ENCODE peak calls at places on chromosomes 5 and 9, in six cellular contexts. U is fibroblast of lung, L is IMR-90, W is neuronal stem cell, O is mesenchymal stem cell, V is SK-N-SH. K is an unnamed sample. For H3K4me1, the result is how much of the 10 kb centered on the place peaks cover.

GRCh38 chr5:83354958-83355357 is 116.6 kb upstream of the VCAN start:
- DNase-seq in W (no peak), O (no peak), V (no peak), U (no peak), L (no peak), K (no peak)

GRCh38 chr5:78633710-78634109 is 14.9 kb downstream of the LHFPL2 start:
- DNase-seq in W (no peak), O (peak), U (peak), L (peak), V (no peak), K (no peak)

GRCh38 chr5:90054612-90055011 is 354.9 kb downstream of the CETN3 start:
- DNase-seq in V (no peak), L (no peak), O (peak), W (no peak), U (no peak), K (no peak)

GRCh38 chr9:34384368-34385165 is 7.9 kb upstream of the MYORG start:
- DNase-seq in V (no peak), U (no peak), O (no peak), W (no peak), L (no peak), K (no peak)

GRCh38 chr9:90024823-90025222 is 420.0 kb downstream of the GADD45G start:
- DNase-seq in L (no peak), O (no peak), V (no peak), W (no peak), U (no peak), K (no peak)

GRCh38 chr9:81529556-81530193 is 159.7 kb downstream of the TLE1 start:
- DNase-seq in O (peak), U (peak), L (peak), V (no peak), W (no peak), K (peak)

GRCh38 chr5:80781356-80781755 is 126.6 kb upstream of the DHFR start:
- DNase-seq in O (peak), W (no peak), L (peak), U (peak), V (no peak), K (peak)

GRCh38 chr5:176716320-176716719 is 69.0 kb downstream of the TSPAN17 start:
- DNase-seq in O (peak), V (peak), W (no peak), L (peak), U (peak), K (peak)

GRCh38 chr5:115586525-115587146 is 15.6 kb downstream of the TICAM2 start:
- DNase-seq in U (peak), V (peak), W (no peak), O (peak), L (peak), K (no peak)

GRCh38 chr5:62030326-62030725 is 275.7 kb upstream of the KIF2A start:
- DNase-seq in V (no peak), U (no peak), W (no peak), O (no peak), L (no peak), K (no peak)

GRCh38 chr5:137091473-137091872 is 407.7 kb downstream of the SPOCK1 start:
- DNase-seq in U (no peak), L (no peak), V (no peak), O (no peak), W (no peak), K (no peak)

GRCh38 chr5:9898319-9898718 is 268.2 kb upstream of the TAS2R1 start:
- DNase-seq in V (peak), O (peak), L (peak), W (peak), U (peak), K (no peak)

GRCh38 chr5:150000990-150001659 is 586 bp downstream of the HMGXB3 start:
- DNase-seq in U (peak), W (peak), O (peak), L (peak), V (peak), K (no peak)

GRCh38 chr5:109455598-109456096 is 45.9 kb upstream of the PJA2 start:
- DNase-seq in U (peak), O (peak), V (peak), W (no peak), L (peak), K (peak)

GRCh38 chr9:93086445-93087224 is 9.4 kb upstream of the CARD19 start:
- DNase-seq in V (no peak), U (no peak), W (no peak), L (no peak), O (no peak), K (no peak)

GRCh38 chr5:142475102-142475501 is 150.3 kb upstream of the SPRY4 start:
- DNase-seq in L (no peak), O (no peak), U (no peak), W (no peak), V (no peak), K (peak)

GRCh38 chr5:20555034-20555433 is 567.0 kb upstream of the CDH18 start:
- DNase-seq in W (no peak), O (no peak), U (no peak), V (no peak), L (no peak), K (no peak)
- H3K27ac ChIP-seq in W (no peak), O (no peak), U (no peak), V (no peak), L (no peak), K (no peak)

GRCh38 chr9:121700165-121700830 is 48.9 kb downstream of the DAB2IP start:
- DNase-seq in O (peak), L (peak), U (peak), W (peak), V (peak), K (peak)
- H3K9ac ChIP-seq in O (peak), L (peak), U (peak), W (peak), V (peak), K (peak)

GRCh38 chr5:35920890-35921289 is 17.5 kb downstream of the CAPSL start:
- DNase-seq in W (no peak), V (peak), L (no peak), U (no peak), O (peak), K (no peak)

GRCh38 chr5:35922468-35922867 is 16.0 kb downstream of the CAPSL start:
- DNase-seq in O (no peak), W (no peak), U (no peak), L (no peak), V (no peak), K (no peak)

GRCh38 chr5:35919191-35919590 is 19.2 kb downstream of the CAPSL start:
- DNase-seq in W (no peak), U (peak), O (peak), L (peak), V (no peak), K (peak)

GRCh38 chr5:35924122-35924949 is 14.1 kb downstream of the CAPSL start:
- DNase-seq in O (peak), V (no peak), L (peak), W (no peak), U (peak), K (no peak)

GRCh38 chr5:35921930-35922329 is 16.5 kb downstream of the CAPSL start:
- DNase-seq in W (no peak), O (no peak), L (no peak), U (no peak), V (no peak), K (no peak)
- H3K4me1 ChIP-seq in W (under half), O (under half), L (under half), U (under half), V (under half), K (under half)

GRCh38 chr5:12615141-12615820 is 711.0 kb upstream of the CTNND2 start:
- DNase-seq in O (no peak), W (no peak), V (no peak), U (no peak), L (no peak), K (no peak)
- H3K27ac ChIP-seq in O (no peak), W (no peak), V (no peak), U (no peak), L (no peak), K (no peak)

DNA sequence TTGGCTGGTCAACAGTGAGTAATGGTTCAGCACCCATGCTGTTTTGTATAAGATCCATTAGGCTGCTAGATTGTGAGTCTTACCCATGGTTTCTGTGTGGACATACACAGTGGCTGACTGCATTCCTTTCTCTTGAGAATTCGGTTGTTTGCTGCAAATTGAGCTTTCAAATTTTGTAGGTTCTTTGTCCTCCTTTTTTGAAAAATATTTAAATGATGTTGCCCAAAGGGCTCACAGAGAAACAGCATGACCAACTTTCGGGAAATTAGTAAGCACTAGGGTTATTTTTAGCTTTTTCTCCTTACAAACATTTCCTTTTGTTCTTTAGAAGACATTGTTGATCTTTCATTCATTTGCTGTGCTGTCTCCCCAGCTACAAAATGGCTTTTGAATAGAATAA is 79.3 kb downstream of the NLN start:
- DNase-seq in L (peak), U (no peak), O (peak), W (peak), V (no peak), K (no peak)
- H3K9ac ChIP-seq in L (no peak), U (no peak), O (peak), W (no peak), V (no peak), K (no peak)

DNA sequence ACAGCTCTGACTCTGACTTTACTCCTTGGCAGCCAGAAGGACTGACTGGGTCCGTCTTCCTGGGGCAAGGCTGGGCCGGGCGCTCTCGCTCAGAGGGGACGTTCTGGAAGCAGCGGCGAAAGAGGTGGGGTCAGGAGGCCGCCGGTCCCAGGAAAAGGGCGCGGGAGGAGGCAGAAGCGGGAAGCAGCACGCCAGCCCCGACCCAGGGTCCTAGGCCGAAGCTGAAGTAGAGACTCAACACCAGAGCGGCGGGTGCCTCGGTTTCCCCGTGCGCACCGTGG is 1.5 kb downstream of the SHB start:
- DNase-seq in W (no peak), V (peak), L (no peak), U (no peak), O (no peak), K (no peak)
- H3K4me1 ChIP-seq in W (under half), V (under half), L (under half), U (under half), O (under half), K (under half)

GRCh38 chr5:38716516-38716915 is 129.3 kb upstream of the OSMR start:
- DNase-seq in O (no peak), W (no peak), L (no peak), V (no peak), U (no peak), K (no peak)

GRCh38 chr5:38718874-38719391 is 126.9 kb upstream of the OSMR start:
- DNase-seq in W (no peak), U (peak), V (peak), O (peak), L (peak), K (no peak)

GRCh38 chr5:38720691-38721361 is 125.0 kb upstream of the OSMR start:
- DNase-seq in U (no peak), W (no peak), V (no peak), O (no peak), L (no peak), K (no peak)

GRCh38 chr5:38719916-38720315 is 125.9 kb upstream of the OSMR start:
- DNase-seq in L (peak), V (no peak), O (peak), U (peak), W (no peak), K (no peak)

DNA sequence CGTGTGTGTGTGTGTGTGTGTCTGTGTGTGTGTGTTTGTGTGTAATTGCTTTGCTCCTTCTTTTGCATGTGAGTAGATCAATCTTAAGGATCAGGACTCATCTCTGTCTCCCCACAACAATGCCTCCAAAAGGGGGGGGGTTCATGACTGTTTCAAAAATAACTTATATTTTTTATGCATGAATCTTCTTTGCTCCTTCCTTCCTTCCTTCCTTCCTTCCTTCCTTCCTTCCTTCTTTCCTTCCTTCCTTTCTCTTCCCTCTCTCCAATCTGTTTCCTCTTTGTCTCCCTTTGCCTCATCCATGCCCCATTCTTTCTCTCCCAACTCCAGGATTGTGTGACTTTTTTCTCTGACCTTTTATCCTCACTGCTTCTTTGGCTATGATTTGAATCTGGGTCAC is 126.4 kb upstream of the OSMR start:
- DNase-seq in L (no peak), W (no peak), U (no peak), V (no peak), O (no peak), K (no peak)
- H3K27ac ChIP-seq in L (no peak), W (no peak), U (peak), V (peak), O (no peak), K (no peak)

GRCh38 chr5:157389103-157389502 is 70.9 kb upstream of the NIPAL4 start:
- DNase-seq in V (no peak), L (no peak), W (no peak), O (no peak), U (no peak), K (no peak)

GRCh38 chr5:157387164-157387563 is 72.8 kb upstream of the NIPAL4 start:
- DNase-seq in O (no peak), U (no peak), W (no peak), V (no peak), L (no peak), K (no peak)

GRCh38 chr5:157388148-157388547 is 71.9 kb upstream of the NIPAL4 start:
- DNase-seq in U (peak), V (peak), W (no peak), L (peak), O (peak), K (no peak)

GRCh38 chr5:157384971-157385709 is 74.9 kb upstream of the NIPAL4 start:
- DNase-seq in V (peak), W (no peak), L (peak), U (peak), O (peak), K (no peak)

GRCh38 chr5:157387683-157388093 is 72.3 kb upstream of the NIPAL4 start:
- DNase-seq in V (no peak), L (peak), W (no peak), U (peak), O (peak), K (no peak)
- H3K9ac ChIP-seq in V (peak), L (no peak), W (no peak), U (no peak), O (peak), K (no peak)

DNA sequence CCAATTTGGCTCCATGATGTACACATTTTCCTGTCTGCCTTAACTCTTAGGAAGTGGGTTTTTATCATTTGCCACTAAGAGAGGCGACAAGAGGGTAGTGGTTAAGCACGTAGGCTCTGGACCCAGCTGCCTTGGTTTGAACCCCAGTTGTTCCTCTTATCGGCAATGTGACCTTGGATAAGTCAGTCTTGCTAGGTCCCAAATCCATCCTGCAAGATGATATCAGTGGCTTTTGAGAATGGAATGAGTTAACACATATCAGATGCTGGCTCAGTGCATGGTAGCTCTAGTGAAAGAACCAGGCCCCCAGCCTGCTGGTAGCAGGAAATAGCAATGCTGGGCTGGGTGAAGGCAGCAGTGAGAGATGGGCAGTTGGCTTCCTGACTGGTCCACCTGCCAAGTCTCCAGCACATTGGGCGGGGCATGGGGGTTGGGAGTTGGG is 72.5 kb downstream of the STK10 start:
- DNase-seq in O (no peak), L (no peak), U (no peak), W (no peak), V (peak), K (no peak)
- H3K4me1 ChIP-seq in O (under half), L (under half), U (under half), W (under half), V (under half), K (under half)